ENCODE peak calls at places on chromosomes 6 and 20, in five cellular contexts. B is HEK293T, Z is HepG2, Q is NT2/D1, N is H1. E is an unnamed sample.

GRCh38 chr6:120779441-120779840 is 554.8 kb downstream of the TBC1D32 start:
- DNase-seq in B (no peak), Z (no peak), Q (no peak), N (no peak), E (no peak)

GRCh38 chr6:11273406-11274065 is 41.1 kb upstream of the NEDD9 start:
- DNase-seq in B (no peak), Z (no peak), Q (no peak), N (no peak), E (no peak)

GRCh38 chr6:118377711-118378414 is 170.2 kb upstream of the PLN start:
- DNase-seq in B (no peak), Z (no peak), Q (no peak), N (no peak), E (no peak)

GRCh38 chr6:160275511-160276003 is 16.9 kb upstream of the SLC22A2 start:
- DNase-seq in B (no peak), Z (no peak), Q (no peak), N (no peak), E (no peak)

GRCh38 chr20:44288252-44288651 is 22.8 kb downstream of the FITM2 start:
- DNase-seq in B (no peak), Z (peak), Q (no peak), N (no peak), E (no peak)

GRCh38 chr6:89895273-89895874 is 1.1 kb downstream of the GJA10 start:
- DNase-seq in B (peak), Z (peak), Q (peak), N (no peak), E (no peak)

GRCh38 chr6:22447862-22448261 is 121.5 kb upstream of the HDGFL1 start:
- DNase-seq in B (no peak), Z (no peak), Q (no peak), N (no peak), E (no peak)

GRCh38 chr20:36881888-36882287 is 6.0 kb downstream of the TLDC2 start:
- DNase-seq in B (no peak), Z (no peak), Q (no peak), N (no peak), E (no peak)

GRCh38 chr6:15340775-15341174 is 94.9 kb downstream of the JARID2 start:
- DNase-seq in B (no peak), Z (no peak), Q (no peak), N (no peak), E (no peak)

GRCh38 chr6:110822248-110822647 is 7.0 kb upstream of the CDK19 start:
- DNase-seq in B (no peak), Z (no peak), Q (no peak), N (no peak), E (no peak)

GRCh38 chr6:152969688-152970418 is 13.0 kb downstream of the FBXO5 start:
- DNase-seq in B (no peak), Z (no peak), Q (no peak), N (no peak), E (no peak)

GRCh38 chr20:13744403-13744802 is 40.3 kb downstream of the ESF1 start:
- DNase-seq in B (no peak), Z (no peak), Q (no peak), N (no peak), E (no peak)

GRCh38 chr6:84763397-84764331 is 734 bp downstream of the TBX18 start:
- DNase-seq in B (peak), Z (no peak), Q (no peak), N (no peak), E (no peak)

GRCh38 chr20:58471835-58472164 is 43.4 kb downstream of the APCDD1L start:
- DNase-seq in B (no peak), Z (no peak), Q (no peak), N (no peak), E (no peak)

GRCh38 chr6:139380611-139381010 is 6.2 kb upstream of the CITED2 start:
- DNase-seq in B (no peak), Z (no peak), Q (no peak), N (no peak), E (no peak)

GRCh38 chr6:125165256-125165655 is 11.7 kb downstream of the TPD52L1 start:
- DNase-seq in B (no peak), Z (no peak), Q (no peak), N (no peak), E (no peak)

GRCh38 chr6:112296122-112296521 is 41.8 kb upstream of the LAMA4 start:
- DNase-seq in B (peak), Z (peak), Q (no peak), N (no peak), E (no peak)

GRCh38 chr6:167738386-167738785 is 88.3 kb upstream of the AFDN start:
- DNase-seq in B (no peak), Z (no peak), Q (no peak), N (no peak), E (no peak)

GRCh38 chr6:21664263-21665081 is 70.9 kb downstream of the SOX4 start:
- DNase-seq in B (peak), Z (no peak), Q (no peak), N (no peak), E (no peak)

GRCh38 chr6:4668271-4669179 is 107.7 kb upstream of the CDYL start:
- DNase-seq in B (no peak), Z (no peak), Q (no peak), N (no peak), E (no peak)

GRCh38 chr6:34315780-34316179 is 67.0 kb upstream of the SMIM29 start:
- DNase-seq in B (no peak), Z (no peak), Q (no peak), N (no peak), E (peak)

GRCh38 chr6:6751615-6752014 is 163.1 kb downstream of the LY86 start:
- DNase-seq in B (no peak), Z (no peak), Q (no peak), N (no peak), E (no peak)

GRCh38 chr6:97195117-97195516 is 87.9 kb downstream of the MMS22L start:
- DNase-seq in B (no peak), Z (no peak), Q (no peak), N (no peak), E (no peak)

GRCh38 chr6:29723666-29724588 is 693 bp downstream of the HLA-F start:
- DNase-seq in B (peak), Z (no peak), Q (no peak), N (no peak), E (no peak)

GRCh38 chr20:59820204-59821041 is 113.0 kb downstream of the SYCP2 start:
- DNase-seq in B (no peak), Z (no peak), Q (no peak), N (no peak), E (no peak)

GRCh38 chr6:52392944-52393343 is 27.2 kb upstream of the EFHC1 start:
- DNase-seq in B (no peak), Z (no peak), Q (no peak), N (no peak), E (no peak)

GRCh38 chr6:157376706-157377230 is 4.2 kb upstream of the ZDHHC14 start:
- DNase-seq in B (no peak), Z (no peak), Q (no peak), N (no peak), E (no peak)

GRCh38 chr6:69290116-69290515 is 506.7 kb downstream of the LMBRD1 start:
- DNase-seq in B (no peak), Z (no peak), Q (no peak), N (no peak), E (no peak)

GRCh38 chr6:14312497-14312896 is 194.9 kb downstream of the CD83 start:
- DNase-seq in B (no peak), Z (no peak), Q (no peak), N (no peak), E (peak)

GRCh38 chr6:89208551-89208950 is 8.6 kb downstream of the GABRR1 start:
- DNase-seq in B (no peak), Z (no peak), Q (no peak), N (no peak), E (no peak)

GRCh38 chr20:6058684-6059295 is 4.9 kb upstream of the LRRN4 start:
- DNase-seq in B (no peak), Z (no peak), Q (no peak), N (no peak), E (no peak)
- TF ChIP-seq SUZ12 in B (no peak), Z (no peak), Q (no peak), N (no peak), E (no peak)

GRCh38 chr20:53322651-53323050 is 271.0 kb downstream of the ZNF217 start:
- DNase-seq in B (no peak), Z (no peak), Q (no peak), N (no peak), E (no peak)

GRCh38 chr20:53316221-53316937 is 277.3 kb downstream of the ZNF217 start:
- DNase-seq in B (no peak), Z (no peak), Q (peak), N (peak), E (no peak)

GRCh38 chr20:53319200-53319599 is 274.4 kb downstream of the ZNF217 start:
- DNase-seq in B (no peak), Z (no peak), Q (no peak), N (no peak), E (no peak)

GRCh38 chr20:53319716-53320115 is 273.9 kb downstream of the ZNF217 start:
- DNase-seq in B (no peak), Z (no peak), Q (no peak), N (no peak), E (no peak)

GRCh38 chr20:53321596-53321995 is 272.0 kb downstream of the ZNF217 start:
- DNase-seq in B (no peak), Z (no peak), Q (no peak), N (no peak), E (no peak)
- TF ChIP-seq SUZ12 in B (no peak), Z (no peak), Q (no peak), N (no peak), E (no peak)

GRCh38 chr6:36613200-36613995 is 19.2 kb downstream of the SRSF3 start:
- DNase-seq in B (no peak), Z (no peak), Q (no peak), N (no peak), E (no peak)

GRCh38 chr6:36612101-36612625 is 18.0 kb downstream of the SRSF3 start:
- DNase-seq in B (no peak), Z (no peak), Q (no peak), N (no peak), E (no peak)

GRCh38 chr6:36616888-36617521 is 22.8 kb downstream of the SRSF3 start:
- DNase-seq in B (no peak), Z (no peak), Q (no peak), N (no peak), E (no peak)

GRCh38 chr6:36618366-36619355 is 24.5 kb downstream of the SRSF3 start:
- DNase-seq in B (no peak), Z (no peak), Q (no peak), N (no peak), E (no peak)

DNA sequence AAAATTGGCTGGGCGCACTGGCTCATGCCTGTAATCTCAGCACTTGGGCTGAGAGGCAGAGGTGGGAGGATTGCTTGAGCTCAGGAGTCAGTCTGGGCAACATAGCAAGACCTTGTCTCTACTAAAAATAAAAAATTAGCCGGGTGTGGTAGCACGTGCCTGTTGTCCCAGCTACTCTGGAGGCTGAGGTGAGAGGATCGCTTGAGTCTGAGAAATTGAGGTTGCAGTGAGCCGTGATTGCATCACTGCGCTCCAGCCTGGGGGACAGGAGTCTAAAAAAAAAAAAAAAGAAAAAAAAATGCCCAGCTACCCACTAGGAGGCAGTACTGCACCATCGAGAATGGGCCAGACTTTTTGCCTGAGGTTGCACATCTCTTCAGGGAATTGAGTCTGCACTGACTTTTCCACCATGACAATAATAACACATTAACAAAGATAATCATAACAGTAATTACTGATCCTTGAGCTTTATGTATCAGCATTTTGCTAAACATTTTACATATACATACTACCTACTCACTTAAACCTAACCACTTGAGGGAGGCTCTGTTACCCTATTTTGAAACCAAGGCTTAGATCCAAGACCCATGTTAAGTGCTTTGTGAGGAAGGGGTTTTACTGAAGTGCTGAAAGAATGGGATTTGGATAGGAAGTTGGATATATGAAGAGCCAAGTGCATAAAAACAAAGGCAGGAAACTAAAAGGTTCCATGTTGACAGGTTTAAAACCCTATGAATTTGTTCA is 21.0 kb downstream of the SRSF3 start:
- DNase-seq in B (peak), Z (peak), Q (no peak), N (no peak), E (no peak)
- TF ChIP-seq SUZ12 in B (no peak), Z (no peak), Q (no peak), N (no peak), E (no peak)

GRCh38 chr6:106167105-106167814 is 81.1 kb downstream of the PRDM1 start:
- DNase-seq in B (no peak), Z (no peak), Q (peak), N (no peak), E (peak)

GRCh38 chr6:106163446-106163965 is 77.4 kb downstream of the PRDM1 start:
- DNase-seq in B (peak), Z (no peak), Q (no peak), N (no peak), E (peak)

GRCh38 chr6:106163966-106164877 is 78.1 kb downstream of the PRDM1 start:
- DNase-seq in B (no peak), Z (no peak), Q (no peak), N (no peak), E (peak)

GRCh38 chr6:106168097-106168888 is 82.2 kb downstream of the PRDM1 start:
- DNase-seq in B (no peak), Z (no peak), Q (no peak), N (no peak), E (no peak)

DNA sequence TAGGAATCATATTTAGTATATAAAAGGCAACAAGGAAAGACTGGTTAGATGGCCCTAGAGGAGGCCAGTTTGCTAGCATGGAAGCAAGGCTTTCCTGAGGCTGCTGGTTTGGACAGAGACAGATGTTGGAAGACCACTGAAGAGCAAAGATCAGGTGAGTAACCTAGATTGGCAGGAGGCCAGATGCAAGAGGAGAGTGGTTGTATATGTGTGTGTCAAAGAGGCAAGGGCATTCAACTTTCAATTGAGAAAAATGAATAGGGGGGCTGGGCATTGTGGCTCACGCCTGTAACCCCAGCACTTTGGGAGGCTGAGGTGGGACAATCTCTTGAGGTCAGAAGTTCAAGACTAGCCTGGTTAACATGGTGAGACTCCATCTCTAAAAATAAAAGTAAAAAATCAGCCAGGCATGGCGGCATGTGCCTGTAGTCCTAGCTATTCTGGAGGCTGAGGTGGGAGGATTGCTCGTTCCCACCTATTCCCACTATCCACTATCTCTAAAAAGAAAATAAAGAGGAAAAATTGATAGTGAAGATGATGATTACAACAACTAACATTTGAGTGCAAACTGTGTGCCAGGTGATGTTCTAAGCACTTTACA is 79.8 kb downstream of the PRDM1 start:
- DNase-seq in B (no peak), Z (peak), Q (no peak), N (no peak), E (no peak)
- TF ChIP-seq SUZ12 in B (no peak), Z (no peak), Q (no peak), N (no peak), E (no peak)

GRCh38 chr20:38418509-38419204 is 16.5 kb downstream of the SNHG17 start:
- DNase-seq in B (no peak), Z (no peak), Q (no peak), N (no peak), E (no peak)
- TF ChIP-seq SUZ12 in B (no peak), Z (no peak), Q (no peak), N (no peak), E (no peak)

DNA sequence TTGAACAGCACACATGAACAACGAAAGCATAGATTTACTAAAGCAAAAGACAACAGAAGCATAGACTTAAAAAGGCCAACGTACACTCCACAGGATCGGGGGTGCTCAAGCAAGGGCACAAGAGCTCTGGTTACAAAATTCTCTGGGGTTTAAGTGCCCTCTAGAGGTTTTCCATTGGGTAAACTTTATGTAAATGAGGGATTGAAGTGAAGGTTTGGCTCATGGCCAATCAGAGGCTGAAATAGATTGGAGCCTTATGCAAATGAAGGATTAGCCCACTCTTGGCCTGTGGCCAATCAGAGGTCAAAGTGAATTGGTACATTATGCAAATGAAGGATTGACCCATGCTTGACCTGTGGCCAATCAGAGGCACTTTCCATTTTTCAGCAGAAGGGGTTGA is 245.0 kb downstream of the THBS2 start:
- DNase-seq in B (no peak), Z (no peak), Q (no peak), N (no peak), E (no peak)
- TF ChIP-seq SUZ12 in B (no peak), Z (no peak), Q (no peak), N (no peak), E (no peak)

GRCh38 chr20:32333988-32334885 is 23.9 kb upstream of the ASXL1 start:
- DNase-seq in B (no peak), Z (no peak), Q (no peak), N (no peak), E (no peak)
- TF ChIP-seq SUZ12 in B (no peak), Z (no peak), Q (no peak), N (no peak), E (no peak)

GRCh38 chr6:49027644-49028043 is 435.4 kb downstream of the MMUT start:
- DNase-seq in B (no peak), Z (no peak), Q (no peak), N (no peak), E (no peak)
- TF ChIP-seq SUZ12 in B (no peak), Z (no peak), Q (no peak), N (no peak), E (no peak)

E was measured in GM12878.